ENCODE peak calls at places on chromosomes 1 and 21, in five cellular contexts. N, A, Q, G and P are unnamed samples.

GRCh38 chr1:110308247-110308646 is 30.9 kb upstream of the RBM15 start:
- DNase-seq in N (no peak), A (no peak), Q (no peak), G (no peak), P (no peak)

GRCh38 chr1:64975127-64975526 is 8.8 kb upstream of the JAK1 start:
- DNase-seq in N (no peak), G (no peak), A (no peak), Q (no peak), P (no peak)

GRCh38 chr1:244322791-244323521 is 128.8 kb downstream of the ADSS2 start:
- DNase-seq in N (peak; percentile 76), Q (no peak), G (no peak), A (no peak), P (peak; percentile 49)

GRCh38 chr1:97137862-97138514 is 416.4 kb downstream of the PTBP2 start:
- DNase-seq in N (peak; percentile 5), G (no peak), A (peak; percentile 10), Q (no peak), P (no peak)

GRCh38 chr1:33612877-33613487 is 140.5 kb downstream of the ZSCAN20 start:
- DNase-seq in N (peak; percentile 60), G (no peak), Q (no peak), A (peak; percentile 38), P (peak; percentile 61)

GRCh38 chr1:1110561-1110971 is 5.3 kb downstream of the C1orf159 start:
- DNase-seq in N (no peak), Q (peak; percentile 60), A (peak; percentile 6), G (peak; percentile 54), P (no peak)

GRCh38 chr1:72037745-72038343 is 244.5 kb downstream of the NEGR1 start:
- DNase-seq in N (no peak), G (no peak), A (peak; percentile 32), Q (no peak), P (peak; percentile 47)

GRCh38 chr1:81803423-81804103 is 2.8 kb downstream of the ADGRL2 start:
- DNase-seq in Q (no peak), N (no peak), A (no peak), G (no peak), P (no peak)

GRCh38 chr1:154910851-154911250 is 25.7 kb downstream of the PMVK start:
- DNase-seq in G (peak; percentile 40), Q (peak; percentile 33), A (no peak), N (no peak), P (no peak)

GRCh38 chr1:210883821-210884220 is 250.1 kb downstream of the KCNH1 start:
- DNase-seq in Q (no peak), N (peak; percentile 10), A (no peak), G (no peak), P (no peak)

GRCh38 chr1:7046314-7046713 is 261.1 kb downstream of the CAMTA1 start:
- DNase-seq in G (no peak), Q (no peak), N (no peak), A (no peak), P (peak; percentile 30)

GRCh38 chr1:186915555-186915954 is 86.8 kb downstream of the PLA2G4A start:
- DNase-seq in N (no peak), G (no peak), A (no peak), Q (no peak), P (no peak)

GRCh38 chr1:25900209-25900608 is 6.0 kb downstream of the STMN1 start:
- DNase-seq in N (no peak), A (no peak), G (no peak), Q (no peak), P (no peak)

GRCh38 chr1:53946252-53947171 is at the start of gene LRRC42:
- DNase-seq in A (no peak), Q (no peak), N (peak; percentile 70), G (no peak), P (no peak)

GRCh38 chr1:9204156-9204720 is 30.3 kb upstream of the H6PD start:
- DNase-seq in Q (no peak), G (no peak), A (no peak), N (no peak), P (no peak)

GRCh38 chr1:93178418-93178817 is 1.8 kb downstream of the TMED5 start:
- DNase-seq in N (no peak), Q (no peak), A (no peak), G (no peak), P (no peak)

GRCh38 chr1:198523183-198523942 is 17.1 kb downstream of the ATP6V1G3 start:
- DNase-seq in G (no peak), N (no peak), A (no peak), Q (no peak), P (no peak)

GRCh38 chr21:33025106-33025470 is 647 bp upstream of the OLIG2 start:
- DNase-seq in Q (no peak), A (no peak), N (no peak), G (no peak), P (no peak)

GRCh38 chr1:62962794-62963776 is 179.2 kb downstream of the ATG4C start:
- DNase-seq in G (no peak), N (peak; percentile 37), Q (no peak), A (peak; percentile 26), P (peak; percentile 46)

GRCh38 chr1:198497326-198498220 is 42.9 kb downstream of the ATP6V1G3 start:
- DNase-seq in G (no peak), A (no peak), N (no peak), Q (no peak), P (no peak)

GRCh38 chr1:162396201-162396906 is 14.8 kb downstream of the C1orf226 start:
- DNase-seq in Q (no peak), G (no peak), N (no peak), A (no peak), P (no peak)

GRCh38 chr1:109027841-109028240 is 14.1 kb downstream of the WDR47 start:
- DNase-seq in G (no peak), N (no peak), A (no peak), Q (no peak), P (no peak)
- TF ChIP-seq EP300 in G (no peak), N (no peak), A (no peak), Q (no peak), P (no peak)

GRCh38 chr1:12592496-12592895 is 25.5 kb downstream of the DHRS3 start:
- DNase-seq in N (no peak), A (no peak), Q (no peak), G (no peak), P (no peak)
- H3K4me3 ChIP-seq in N (no peak overlapping the region), A (no peak overlapping the region), Q (no peak overlapping the region), G (no peak overlapping the region), P (no peak overlapping the region)

GRCh38 chr21:41610042-41610839 is 102.3 kb upstream of the TMPRSS2 start:
- DNase-seq in N (peak; percentile 33), A (peak; percentile 74), Q (peak; percentile 67), G (peak; percentile 68), P (peak; percentile 78)
- TF ChIP-seq CTCF in N (peak; percentile 50), A (peak; percentile 69), Q (peak; percentile 27), G (peak; percentile 69), P (peak; percentile 78)

DNA sequence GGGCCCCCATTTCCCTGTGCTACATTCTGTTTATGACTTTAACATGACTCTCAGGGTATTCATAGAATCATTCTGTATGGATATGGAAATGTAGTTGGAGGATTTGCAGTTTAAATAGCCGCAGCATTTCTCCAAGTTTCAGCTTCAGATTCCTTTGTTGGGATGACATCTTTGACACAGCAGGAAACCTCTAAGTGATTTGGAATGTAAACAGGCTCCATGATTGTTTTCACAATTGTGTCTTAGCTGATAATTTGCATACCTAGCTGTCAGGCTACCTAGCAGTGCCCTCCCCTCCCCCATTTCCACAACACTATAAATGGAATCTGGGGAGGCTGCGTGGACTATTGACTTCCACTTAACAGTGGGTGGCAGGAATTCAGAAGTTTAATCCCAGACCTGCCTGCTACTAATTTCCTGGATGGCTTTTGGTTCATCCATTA is 290.2 kb downstream of the HLX start:
- DNase-seq in Q (no peak), G (no peak), N (no peak), A (no peak), P (no peak)
- TF ChIP-seq EP300 in Q (no peak), G (no peak), N (no peak), A (no peak), P (no peak)

GRCh38 chr1:153415850-153416570 is at the start of gene S100A7A:
- DNase-seq in G (no peak), Q (no peak), N (no peak), A (no peak), P (no peak)

GRCh38 chr1:153420306-153420705 is 4.0 kb downstream of the S100A7A start:
- DNase-seq in A (no peak), Q (no peak), N (no peak), G (no peak), P (no peak)

GRCh38 chr1:153422450-153423068 is 6.2 kb downstream of the S100A7A start:
- DNase-seq in N (peak; percentile 45), A (peak; percentile 66), G (no peak), Q (no peak), P (peak; percentile 78)

DNA sequence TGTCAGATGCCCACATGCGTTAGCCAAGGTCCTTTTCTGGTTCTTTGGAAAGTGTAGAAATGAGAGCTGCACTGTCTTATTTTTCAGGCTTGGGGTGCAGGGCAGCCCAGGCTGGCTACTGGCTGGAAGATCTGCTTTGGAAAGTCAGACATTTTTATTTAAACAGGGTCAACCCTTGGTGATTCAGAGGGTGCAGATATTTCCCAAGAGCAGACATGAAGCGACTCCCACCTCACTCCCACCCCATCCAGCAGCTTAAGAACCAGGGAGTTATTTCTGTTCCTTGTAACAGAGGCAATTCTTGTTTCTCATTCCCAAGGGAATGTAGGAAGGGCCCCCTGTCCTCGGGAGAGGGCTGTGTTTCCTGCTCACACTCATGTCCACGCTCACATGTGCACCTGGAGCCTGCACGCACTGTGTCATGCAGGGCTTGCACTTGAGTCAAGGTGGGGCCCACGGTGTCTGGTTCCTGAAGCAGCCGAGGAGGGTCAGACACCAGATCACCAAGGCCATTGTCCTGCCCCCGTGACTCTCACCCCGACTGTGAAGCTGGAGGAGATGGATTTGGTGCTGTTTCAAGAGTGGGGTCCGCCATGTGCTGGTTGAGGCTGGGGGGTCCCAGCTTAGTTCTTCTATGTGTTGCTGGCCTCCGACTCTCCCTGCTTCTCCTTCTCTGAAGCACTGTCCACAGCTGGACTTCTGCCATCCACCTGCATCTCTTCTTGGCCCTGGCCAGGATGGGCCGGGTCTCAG is 992 bp downstream of the S100A7A start:
- DNase-seq in G (no peak), A (no peak), N (no peak), Q (no peak), P (no peak)
- H3K4me3 ChIP-seq in G (no peak overlapping the region), A (no peak overlapping the region), N (no peak overlapping the region), Q (no peak overlapping the region), P (no peak overlapping the region)

DNA sequence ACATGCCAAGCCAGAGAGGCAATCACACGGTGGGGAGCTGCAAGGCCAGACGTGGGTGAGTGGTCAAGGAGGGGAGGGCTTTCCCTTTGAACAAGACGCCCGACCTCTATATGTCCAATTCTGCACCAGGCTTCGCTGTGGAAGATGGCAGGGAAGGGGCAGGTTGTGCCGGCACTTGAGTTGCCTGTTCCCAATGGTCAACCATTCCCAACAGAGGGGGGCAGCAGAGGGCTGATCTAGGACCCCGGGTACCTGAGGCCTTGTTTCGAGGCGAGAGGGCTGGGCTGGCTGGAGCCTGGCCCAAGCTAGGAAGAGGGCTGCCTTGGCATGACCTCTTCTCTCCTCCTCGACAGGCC is 64.9 kb downstream of the TMEM53 start:
- DNase-seq in Q (no peak), A (peak; percentile 44), G (peak; percentile 84), N (no peak), P (peak; percentile 69)
- TF ChIP-seq CTCF in Q (no peak), A (peak; percentile 41), G (peak; percentile 36), N (peak; percentile 26), P (peak; percentile 29)